ENCODE peak calls at places on chromosomes 3 and 15, in six cellular contexts. R is islet precursor cell; E is kidney; B is ELF-1; L is stimulated activated CD8-positive, alpha-beta memory T cell treated with anti-CD3 and anti-CD28 coated beads, Interleukin-15, amount 100 ng/mL, for 24 hours; T is foreskin fibroblast. U is an unnamed sample.

GRCh38 chr15:77224352-77224751 is 153.4 kb upstream of the TSPAN3 start:
- DNase-seq in R (no peak), E (no peak), B (no peak), L (no peak), T (no peak), U (no peak)

GRCh38 chr3:89622063-89622700 is 514.8 kb downstream of the EPHA3 start:
- DNase-seq in R (no peak), E (no peak), B (no peak), L (no peak), T (no peak), U (no peak)

GRCh38 chr15:66196565-66196964 is 57.0 kb downstream of the MEGF11 start:
- DNase-seq in R (peak), E (no peak), B (no peak), L (no peak), T (no peak), U (no peak)

GRCh38 chr3:98900265-98901031 is 1.0 kb downstream of the DCBLD2 start:
- DNase-seq in R (no peak), E (no peak), B (no peak), L (no peak), T (no peak), U (no peak)

GRCh38 chr3:195616681-195617080 is 32.9 kb upstream of the APOD start:
- DNase-seq in R (no peak), E (no peak), B (no peak), L (no peak), T (no peak), U (no peak)

GRCh38 chr3:171932153-171932567 is 89.0 kb downstream of the TMEM212 start:
- DNase-seq in R (no peak), E (no peak), B (no peak), L (no peak), T (no peak), U (no peak)

GRCh38 chr3:153052096-153052460 is 109.9 kb upstream of the RAP2B start:
- DNase-seq in R (peak), E (no peak), B (peak), L (no peak), T (peak), U (no peak)

GRCh38 chr3:71089271-71089670 is 494.3 kb downstream of the FOXP1 start:
- DNase-seq in R (no peak), E (no peak), B (no peak), L (no peak), T (peak), U (no peak)

GRCh38 chr3:188507244-188507720 is 353.3 kb downstream of the LPP start:
- DNase-seq in R (no peak), E (no peak), B (no peak), L (no peak), T (peak), U (no peak)

GRCh38 chr3:147113293-147114045 is 292.9 kb downstream of the ZIC4 start:
- DNase-seq in R (no peak), E (no peak), B (no peak), L (no peak), T (peak), U (no peak)

GRCh38 chr3:124261301-124261700 is 269.4 kb upstream of the ROPN1 start:
- DNase-seq in R (peak), E (no peak), B (no peak), L (no peak), T (peak), U (no peak)

GRCh38 chr3:117133066-117133465 is 423.5 kb downstream of the TUSC7 start:
- DNase-seq in R (no peak), E (no peak), B (no peak), L (no peak), T (peak), U (no peak)

GRCh38 chr3:64266983-64267382 is 41.7 kb upstream of the PRICKLE2 start:
- DNase-seq in R (no peak), E (no peak), B (no peak), L (no peak), T (peak), U (no peak)

U was measured in H54.